ENCODE peak calls at places on chromosome 18, in four cellular contexts. Z, C, A and X are unnamed samples.

GRCh38 chr18:50340078-50340477 is 34.8 kb upstream of the SKA1 start:
- DNase-seq in Z (no peak), C (peak), A (no peak), X (no peak)

GRCh38 chr18:50528806-50529205 is 31.1 kb upstream of the MAPK4 start:
- DNase-seq in Z (no peak), C (no peak), A (no peak), X (no peak)

GRCh38 chr18:70376137-70376913 is 87.5 kb downstream of the SOCS6 start:
- DNase-seq in Z (no peak), C (no peak), A (no peak), X (no peak)

GRCh38 chr18:76495435-76496199 is 575 bp upstream of the ZNF516 start:
- DNase-seq in Z (no peak), C (peak), A (no peak), X (no peak)

GRCh38 chr18:73975266-73975665 is 172.4 kb downstream of the FBXO15 start:
- DNase-seq in Z (no peak), C (no peak), A (no peak), X (no peak)

GRCh38 chr18:76306685-76307292 is 188.3 kb downstream of the ZNF516 start:
- DNase-seq in Z (no peak), C (no peak), A (no peak), X (no peak)

GRCh38 chr18:26741041-26741440 is 124.5 kb downstream of the AQP4 start:
- DNase-seq in Z (no peak), C (no peak), A (no peak), X (no peak)

GRCh38 chr18:58196881-58197872 is 153.2 kb downstream of the NEDD4L start:
- DNase-seq in Z (no peak), C (no peak), A (peak), X (no peak)

GRCh38 chr18:59674534-59674933 is 22.7 kb downstream of the CCBE1 start:
- DNase-seq in Z (no peak), C (no peak), A (no peak), X (no peak)

GRCh38 chr18:74951165-74951760 is 257.7 kb downstream of the PTGR3 start:
- DNase-seq in Z (peak), C (no peak), A (no peak), X (no peak)

GRCh38 chr18:35949090-35949489 is 23.4 kb upstream of the RMP24 start:
- DNase-seq in Z (no peak), C (no peak), A (no peak), X (no peak)

GRCh38 chr18:1104265-1104792 is 199.7 kb downstream of the ADCYAP1 start:
- DNase-seq in Z (no peak), C (no peak), A (no peak), X (no peak)

DNA sequence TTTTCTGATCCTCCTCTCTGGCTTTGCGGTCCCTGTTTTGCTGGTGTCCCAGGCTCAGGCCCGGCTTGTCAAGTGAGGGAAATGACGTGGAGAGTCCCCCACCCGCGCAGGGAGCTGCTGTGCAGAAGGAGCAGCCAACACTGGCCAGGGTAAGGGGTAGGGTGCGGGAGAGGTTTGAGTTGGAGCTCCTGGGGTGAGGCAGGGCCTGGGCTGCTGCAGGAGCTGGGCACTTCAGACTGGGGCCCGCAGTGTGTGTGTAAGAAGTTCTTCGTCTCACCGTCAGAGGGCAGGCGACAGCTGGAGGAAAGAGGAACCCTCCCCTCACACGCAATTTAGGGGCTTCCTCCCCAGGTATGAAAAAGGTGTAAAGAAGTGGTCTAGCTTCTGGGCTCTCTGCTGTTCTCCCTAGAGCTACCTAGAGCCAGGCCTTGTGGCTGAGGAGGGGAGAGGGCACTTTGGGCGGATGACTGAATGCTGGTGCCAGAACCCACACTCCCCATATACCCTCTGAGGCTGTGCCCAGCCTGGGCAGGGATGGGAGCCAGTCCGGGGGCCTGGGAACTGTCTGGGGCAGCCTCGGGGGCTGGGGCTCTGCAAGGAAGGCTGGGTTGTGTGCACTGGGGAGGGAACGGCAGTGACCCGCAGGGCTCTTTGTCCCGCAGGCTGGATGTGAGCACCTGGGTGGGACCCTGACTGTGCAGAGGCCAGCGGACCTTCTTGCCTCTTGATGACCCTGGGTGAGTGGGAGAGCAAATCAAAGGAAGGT is 11.8 kb downstream of the CELF4 start:
- DNase-seq in Z (no peak), C (peak), A (no peak), X (no peak)
- TF ChIP-seq CTCF in Z (peak), C (peak), A (no peak), X (no peak)

GRCh38 chr18:28357785-28358401 is 181.0 kb upstream of the CDH2 start:
- DNase-seq in Z (no peak), C (no peak), A (no peak), X (no peak)
- TF ChIP-seq CTCF in Z (peak), C (peak), A (no peak), X (no peak)

GRCh38 chr18:12424252-12424651 is 16.5 kb downstream of the PRELID3A start:
- DNase-seq in Z (no peak), C (no peak), A (no peak), X (no peak)

GRCh38 chr18:12423393-12423792 is 15.7 kb downstream of the PRELID3A start:
- DNase-seq in Z (no peak), C (no peak), A (no peak), X (no peak)

GRCh38 chr18:12421732-12422131 is 14.0 kb downstream of the PRELID3A start:
- DNase-seq in Z (no peak), C (no peak), A (no peak), X (no peak)

GRCh38 chr18:12423820-12424219 is 16.1 kb downstream of the PRELID3A start:
- DNase-seq in Z (no peak), C (no peak), A (peak), X (no peak)

DNA sequence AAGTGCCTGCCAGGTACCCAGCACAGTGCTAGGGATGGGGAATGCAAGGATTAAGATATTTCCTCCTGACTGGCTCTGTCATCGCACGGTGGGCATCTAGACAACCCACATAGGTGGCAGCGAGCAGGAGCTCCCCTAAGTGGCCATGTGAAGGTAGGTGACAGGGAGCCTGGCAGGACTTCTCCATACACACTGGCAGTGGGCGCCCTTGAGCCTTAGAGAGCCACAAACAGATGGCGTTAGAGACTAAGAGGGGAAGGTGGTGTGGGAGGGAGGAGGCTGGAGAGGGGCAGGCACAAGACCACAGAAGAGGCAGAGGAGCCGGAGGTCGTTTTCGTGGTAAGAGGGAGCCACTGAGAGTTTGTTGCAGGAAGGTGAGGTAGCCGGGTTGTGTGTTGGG is 15.2 kb downstream of the PRELID3A start:
- DNase-seq in Z (no peak), C (no peak), A (peak), X (no peak)
- TF ChIP-seq CTCF in Z (peak), C (no peak), A (no peak), X (no peak)

GRCh38 chr18:7601249-7601620 is 34.1 kb downstream of the PTPRM start:
- DNase-seq in Z (no peak), C (no peak), A (no peak), X (no peak)
- TF ChIP-seq CTCF in Z (peak), C (no peak), A (no peak), X (no peak)

GRCh38 chr18:33839452-33840225 is 261.6 kb downstream of the ASXL3 start:
- DNase-seq in Z (no peak), C (peak), A (peak), X (no peak)
- TF ChIP-seq CTCF in Z (peak), C (peak), A (peak), X (no peak)

DNA sequence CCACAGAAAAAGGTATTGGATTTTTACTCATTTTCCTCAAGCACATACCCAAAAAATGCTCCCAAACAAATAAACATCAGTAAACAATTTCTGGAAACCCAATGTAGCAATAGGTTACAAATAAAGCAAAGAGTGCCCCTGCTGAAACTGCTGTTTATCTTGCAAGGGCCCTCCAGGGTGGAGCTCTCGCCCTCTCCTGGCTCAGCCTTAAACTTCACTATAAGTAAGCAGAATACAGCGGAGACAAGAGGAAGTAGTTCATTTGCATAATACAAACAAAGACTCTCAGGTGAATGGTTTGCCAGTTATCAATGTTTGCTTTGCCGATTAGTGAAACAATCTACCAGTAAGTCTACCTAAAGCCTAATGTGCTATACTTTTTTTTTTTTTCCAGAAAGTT is 437.6 kb downstream of the DLGAP1 start:
- DNase-seq in Z (no peak), C (no peak), A (no peak), X (no peak)
- TF ChIP-seq CTCF in Z (peak), C (peak), A (no peak), X (no peak)

DNA sequence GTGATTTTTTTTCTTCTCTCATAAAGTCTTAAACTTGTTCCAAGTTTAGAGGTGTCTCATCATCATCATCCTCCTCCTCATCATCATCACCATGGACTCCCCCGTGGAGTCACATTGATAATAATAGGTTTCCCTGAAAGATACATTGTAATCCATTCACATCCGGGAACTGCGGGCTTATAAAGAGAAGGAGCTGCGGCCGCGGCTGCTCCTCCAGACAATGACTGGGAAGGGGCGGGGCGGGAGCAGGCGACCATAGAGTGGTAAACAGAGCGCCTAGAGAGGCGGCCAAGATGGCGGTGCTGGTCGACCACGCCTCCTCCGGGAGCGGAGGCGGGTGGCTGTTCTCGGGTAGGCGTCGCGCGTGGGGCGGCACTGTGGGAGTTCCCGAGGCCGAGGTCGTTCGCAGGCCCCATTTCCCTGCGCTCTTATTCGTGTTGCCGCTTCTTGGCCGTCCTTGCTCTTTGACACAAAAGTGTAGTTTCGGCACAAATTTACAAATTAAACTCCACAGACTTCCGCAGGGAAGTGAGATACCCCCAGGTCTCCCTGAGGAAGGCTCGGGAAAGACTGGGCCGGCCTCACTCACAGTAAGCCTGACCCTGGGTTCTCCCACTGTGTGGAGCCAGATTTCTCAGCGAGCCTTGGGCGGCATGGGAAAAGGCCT is 1.8 kb upstream of the TCF4 start:
- DNase-seq in Z (peak), C (peak), A (peak), X (peak)
- TF ChIP-seq CTCF in Z (no peak), C (no peak), A (peak), X (no peak)

GRCh38 chr18:48974304-48975220 is 23.8 kb upstream of the SMAD7 start:
- DNase-seq in Z (no peak), C (peak), A (peak), X (no peak)
- TF ChIP-seq CTCF in Z (no peak), C (no peak), A (no peak), X (no peak)